ENCODE peak calls at places on chromosomes 11 and 22, in nine cellular contexts. S is lower lobe of right lung; E is stimulated activated CD4-positive, alpha-beta T cell treated with anti-CD3 and anti-CD28 coated beads, Interleukin-2, amount 100 ng/mL, for 48 hours; Q is HL-60; D is Daoy; A is activated T-cell treated with anti-CD3 and anti-CD28 coated beads for 1 hour; G is activated T-helper 1 cell treated with anti-CD3 and anti-CD28 coated beads, Interleukin-2, amount 50 U/mL, for 16 hours; N is epithelial cell of esophagus; O is ELR. V is an unnamed sample.
A peak's percentile ranks its signal among the peaks of the same experiment; 100 is the strongest.

GRCh38 chr22:20972933-20973577 is 6.0 kb downstream of the AIFM3 start:
- DNase-seq in S (no peak), E (no peak), Q (no peak), D (no peak), A (no peak), G (no peak), N (no peak), O (no peak), V (no peak)

GRCh38 chr11:113370634-113371033 is 16.9 kb upstream of the ANKK1 start:
- DNase-seq in S (no peak), E (no peak), Q (no peak), D (no peak), A (no peak), G (no peak), N (no peak), O (no peak), V (no peak)

GRCh38 chr22:32745251-32745995 is 56.1 kb upstream of the TIMP3 start:
- DNase-seq in S (no peak), E (no peak), Q (no peak), D (peak; percentile 51), A (no peak), G (no peak), N (peak; percentile 85), O (peak; percentile 66), V (peak; percentile 4)

GRCh38 chr11:68113986-68114385 is 7.2 kb downstream of the CHKA start:
- DNase-seq in S (no peak), E (no peak), Q (no peak), D (no peak), A (no peak), G (no peak), N (no peak), O (no peak), V (no peak)

GRCh38 chr11:30697032-30697431 is 110.9 kb upstream of the MPPED2 start:
- DNase-seq in S (no peak), E (no peak), Q (no peak), D (no peak), A (no peak), G (no peak), N (no peak), O (no peak), V (no peak)

GRCh38 chr11:106391771-106392412 is 314.4 kb downstream of the AASDHPPT start:
- DNase-seq in S (no peak), E (no peak), Q (no peak), D (peak; percentile 17), A (no peak), G (no peak), N (peak; percentile 12), O (peak; percentile 72), V (no peak)

GRCh38 chr11:26834601-26835000 is 112.7 kb upstream of the SLC5A12 start:
- DNase-seq in S (no peak), E (no peak), Q (no peak), D (no peak), A (no peak), G (no peak), N (no peak), O (no peak), V (no peak)

GRCh38 chr11:63845911-63846310 is 7.0 kb downstream of the MARK2 start:
- DNase-seq in S (no peak), E (no peak), Q (no peak), D (no peak), A (no peak), G (no peak), N (no peak), O (no peak), V (no peak)

V was measured in iPS DF 6.9.